ENCODE peak calls at places on chromosomes 5 and 9, in six cellular contexts. V is A549, N is Peyer's patch, T is ovary, W is lower leg skin, K is GM12878. Z is an unnamed sample.
A peak's percentile ranks its signal among the peaks of the same experiment; 100 is the strongest.

GRCh38 chr9:4197548-4197947 is 102.3 kb downstream of the GLIS3 start:
- DNase-seq in V (peak; percentile 55), N (no peak), T (no peak), W (no peak), K (no peak), Z (no peak)

GRCh38 chr5:121979691-121980090 is 17.9 kb downstream of the SRFBP1 start:
- DNase-seq in V (no peak), N (no peak), T (no peak), W (no peak), K (no peak), Z (no peak)

GRCh38 chr5:36944607-36945225 is 68.1 kb downstream of the NIPBL start:
- DNase-seq in V (peak; percentile 74), N (no peak), T (no peak), W (no peak), K (no peak), Z (peak; percentile 85)

GRCh38 chr5:116576043-116576713 is 1.6 kb upstream of the SEMA6A start:
- DNase-seq in V (peak; percentile 64), N (peak; percentile 73), T (peak; percentile 83), W (peak; percentile 27), K (no peak), Z (peak; percentile 71)

GRCh38 chr9:85024374-85024773 is 354.8 kb downstream of the NTRK2 start:
- DNase-seq in V (no peak), N (no peak), T (no peak), W (no peak), K (no peak), Z (no peak)

GRCh38 chr9:94974154-94974860 is 247.8 kb downstream of the AOPEP start:
- DNase-seq in V (no peak), N (no peak), T (no peak), W (no peak), K (no peak), Z (no peak)

GRCh38 chr5:143918961-143919360 is 107.0 kb downstream of the HMHB1 start:
- DNase-seq in V (no peak), N (no peak), T (no peak), W (no peak), K (no peak), Z (no peak)

GRCh38 chr9:96877269-96877668 is 23.0 kb upstream of the ZNF782 start:
- DNase-seq in V (no peak), N (no peak), T (no peak), W (no peak), K (no peak), Z (no peak)

GRCh38 chr5:139473105-139473504 is 2.3 kb downstream of the SMIM33 start:
- DNase-seq in V (no peak), N (no peak), T (no peak), W (no peak), K (no peak), Z (no peak)

GRCh38 chr5:69206528-69207190 is 17.3 kb downstream of the CENPH start:
- DNase-seq in V (peak; percentile 35), N (no peak), T (no peak), W (no peak), K (no peak), Z (peak; percentile 36)

GRCh38 chr5:109249126-109249525 is 160.6 kb downstream of the PJA2 start:
- DNase-seq in V (no peak), N (no peak), T (no peak), W (no peak), K (no peak), Z (no peak)

GRCh38 chr5:181204561-181205401 is at the start of gene TRIM7:
- DNase-seq in V (peak; percentile 82), N (peak; percentile 49), T (peak; percentile 60), W (no peak), K (no peak), Z (no peak)

GRCh38 chr9:23036416-23036815 is 589.8 kb downstream of the DMRTA1 start:
- DNase-seq in V (no peak), N (no peak), T (no peak), W (no peak), K (no peak), Z (no peak)

GRCh38 chr5:112757468-112758208 is 20.0 kb downstream of the APC start:
- DNase-seq in V (peak; percentile 65), N (no peak), T (no peak), W (no peak), K (peak; percentile 31), Z (peak; percentile 80)

GRCh38 chr5:68379275-68380026 is 163.9 kb downstream of the PIK3R1 start:
- DNase-seq in V (no peak), N (no peak), T (no peak), W (peak; percentile 52), K (no peak), Z (no peak)

GRCh38 chr9:137811283-137811870 is 66.2 kb upstream of the CACNA1B start:
- DNase-seq in V (no peak), N (no peak), T (no peak), W (no peak), K (no peak), Z (no peak)

GRCh38 chr5:24045034-24045433 is 537.6 kb downstream of the PRDM9 start:
- DNase-seq in V (no peak), N (no peak), T (no peak), W (no peak), K (no peak), Z (no peak)

GRCh38 chr9:89395931-89396710 is 77.8 kb downstream of the SECISBP2 start:
- DNase-seq in V (no peak), N (no peak), T (no peak), W (no peak), K (no peak), Z (no peak)

GRCh38 chr5:40578501-40579451 is 100.9 kb upstream of the PTGER4 start:
- DNase-seq in V (no peak), N (no peak), T (no peak), W (no peak), K (peak; percentile 76), Z (no peak)

GRCh38 chr5:17436766-17437221 is 61.2 kb upstream of the TAF11L2 start:
- DNase-seq in V (no peak), N (no peak), T (no peak), W (no peak), K (no peak), Z (no peak)

GRCh38 chr9:136857606-136858412 is 5.7 kb downstream of the MAMDC4 start:
- DNase-seq in V (peak; percentile 9), N (peak; percentile 77), T (peak; percentile 39), W (peak; percentile 14), K (no peak), Z (no peak)

GRCh38 chr5:40383719-40384651 is 295.7 kb upstream of the PTGER4 start:
- DNase-seq in V (peak; percentile 23), N (no peak), T (no peak), W (no peak), K (no peak), Z (no peak)

GRCh38 chr5:143440448-143441102 is 37.1 kb upstream of the NR3C1 start:
- DNase-seq in V (no peak), N (no peak), T (no peak), W (no peak), K (no peak), Z (no peak)

GRCh38 chr9:21812945-21813568 is 10.6 kb downstream of the MTAP start:
- DNase-seq in V (peak; percentile 77), N (peak; percentile 89), T (peak; percentile 73), W (peak; percentile 55), K (no peak), Z (peak; percentile 83)

GRCh38 chr9:132670816-132671371 is 630 bp downstream of the GTF3C4 start:
- DNase-seq in V (peak; percentile 26), N (no peak), T (peak; percentile 47), W (peak; percentile 20), K (no peak), Z (peak; percentile 58)

DNA sequence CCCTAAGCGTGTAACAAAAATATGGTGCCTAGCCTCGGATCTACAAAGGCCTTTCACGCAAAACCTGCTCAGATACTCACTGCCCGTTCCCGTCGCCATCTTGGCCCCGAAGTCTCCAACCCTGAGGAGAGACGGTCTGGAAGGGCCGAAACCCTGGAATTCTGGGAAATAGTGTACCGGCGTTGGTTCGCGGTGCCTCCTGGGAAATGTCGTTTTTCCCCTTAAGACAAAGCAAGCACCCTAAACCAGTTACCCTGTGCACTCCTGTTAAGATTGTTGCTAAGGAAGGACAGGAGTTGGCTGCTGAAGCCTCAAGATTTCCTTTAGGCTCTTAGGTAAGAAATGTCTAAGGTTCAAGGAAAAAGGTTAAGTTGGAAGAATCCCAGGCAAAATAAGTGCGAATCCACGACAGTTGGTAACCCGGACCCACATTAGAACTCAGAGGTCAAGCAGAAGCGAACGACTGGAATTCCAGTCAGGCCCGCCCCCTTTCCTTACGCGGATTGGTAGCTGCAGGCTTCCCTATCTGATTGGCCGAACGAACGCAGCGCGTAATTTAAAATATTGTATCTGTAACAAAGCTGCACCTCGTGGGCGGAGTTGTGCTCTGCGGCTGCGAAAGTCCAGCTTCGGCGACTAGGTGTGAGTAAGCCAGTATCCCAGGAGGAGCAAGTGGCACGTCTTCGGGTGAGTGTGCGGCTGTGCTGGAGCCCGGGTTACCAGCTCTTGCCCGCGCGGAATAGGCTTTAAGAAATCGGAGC is at the start of the genes BRD8 and KIF20A:
- DNase-seq in V (peak; percentile 97), N (peak; percentile 98), T (peak; percentile 93), W (peak; percentile 98), K (peak; percentile 92), Z (peak; percentile 98)
- TF ChIP-seq POLR2A in V (peak; percentile 80), N (peak; percentile 45), T (peak; percentile 50), W (no peak), K (peak; percentile 73), Z (peak; percentile 86)

GRCh38 chr9:133844876-133845658 is 106.9 kb upstream of the SARDH start:
- DNase-seq in V (no peak), N (peak; percentile 73), T (no peak), W (peak; percentile 49), K (no peak), Z (no peak)
- TF ChIP-seq POLR2A in V (no peak), N (no peak), T (no peak), W (no peak), K (peak; percentile 22), Z (no peak)

GRCh38 chr5:66873990-66874389 is 277.8 kb downstream of the MAST4 start:
- DNase-seq in V (no peak), N (no peak), T (no peak), W (no peak), K (no peak), Z (no peak)
- TF ChIP-seq POLR2A in V (no peak), N (no peak), T (no peak), W (no peak), K (no peak), Z (no peak)

GRCh38 chr9:72952394-72952720 is 496 bp downstream of the ALDH1A1 start:
- DNase-seq in V (peak; percentile 38), N (no peak), T (no peak), W (no peak), K (no peak), Z (no peak)

GRCh38 chr9:72951520-72952393 is 1.1 kb downstream of the ALDH1A1 start:
- DNase-seq in V (peak; percentile 61), N (no peak), T (no peak), W (no peak), K (no peak), Z (no peak)

GRCh38 chr9:72951043-72951442 is 1.8 kb downstream of the ALDH1A1 start:
- DNase-seq in V (peak; percentile 75), N (no peak), T (no peak), W (no peak), K (no peak), Z (no peak)

GRCh38 chr9:72954431-72955420 is 1.9 kb upstream of the ALDH1A1 start:
- DNase-seq in V (peak; percentile 68), N (peak; percentile 46), T (peak; percentile 43), W (peak; percentile 53), K (no peak), Z (no peak)

DNA sequence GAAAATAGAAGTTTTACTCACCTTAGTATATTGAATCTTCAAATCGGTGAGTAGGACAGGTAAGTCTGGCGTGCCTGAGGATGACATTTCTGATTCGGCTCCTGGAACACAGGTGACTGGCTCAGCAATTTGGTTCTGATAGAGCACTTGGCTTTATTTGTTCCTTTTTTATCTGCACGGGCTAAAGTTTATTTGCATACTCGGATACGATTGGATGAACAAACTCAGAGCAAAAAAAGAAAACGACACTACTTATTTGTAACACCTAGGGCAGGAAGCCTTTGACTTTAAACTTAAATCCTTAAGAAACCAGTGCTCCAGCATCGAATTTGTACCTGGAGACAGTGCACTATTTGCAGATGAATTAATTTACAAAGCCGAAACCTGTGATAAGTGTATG is at the start of gene ALDH1A1:
- DNase-seq in V (peak; percentile 91), N (peak; percentile 63), T (no peak), W (no peak), K (no peak), Z (peak; percentile 8)
- TF ChIP-seq POLR2A in V (peak; percentile 84), N (peak; percentile 80), T (no peak), W (no peak), K (no peak), Z (no peak)

Z was measured in erythroblast.